ENCODE peak calls at places on chromosomes 16 and 17, in seven cellular contexts. C is lower leg skin, S is AG10803, O is Right ventricle myocardium superior, N is fibroblast of the conjunctiva, L is uterus, Z is ACHN. H is an unnamed sample.

GRCh38 chr17:29616300-29617048 is 6.2 kb downstream of the CORO6 start:
- DNase-seq in C (peak; percentile 86), S (no peak), O (no peak), N (no peak), L (no peak), Z (no peak), H (no peak)

GRCh38 chr17:27950995-27951394 is 57.8 kb upstream of the LYRM9 start:
- DNase-seq in C (no peak), S (no peak), O (no peak), N (no peak), L (no peak), Z (no peak), H (no peak)

GRCh38 chr16:27439273-27440018 is 37.5 kb downstream of the IL21R start:
- DNase-seq in C (peak; percentile 59), S (no peak), O (no peak), N (no peak), L (no peak), Z (no peak), H (no peak)

GRCh38 chr17:9959377-9959981 is 54.4 kb upstream of the RCVRN start:
- DNase-seq in C (no peak), S (peak; percentile 45), O (peak; percentile 62), N (peak; percentile 38), L (peak; percentile 54), Z (peak; percentile 48), H (no peak)

GRCh38 chr17:1939979-1940809 is 84.9 kb downstream of the RTN4RL1 start:
- DNase-seq in C (no peak), S (no peak), O (peak; percentile 47), N (no peak), L (no peak), Z (no peak), H (no peak)

GRCh38 chr17:39872700-39873099 is 4.7 kb downstream of the ZPBP2 start:
- DNase-seq in C (no peak), S (peak; percentile 28), O (no peak), N (peak; percentile 10), L (no peak), Z (peak; percentile 40), H (peak; percentile 1)

GRCh38 chr16:86566966-86567700 is 504 bp downstream of the FOXC2 start:
- DNase-seq in C (no peak), S (peak; percentile 60), O (peak; percentile 57), N (no peak), L (no peak), Z (peak; percentile 60), H (no peak)

GRCh38 chr17:78276499-78276898 is 45.1 kb downstream of the TMEM235 start:
- DNase-seq in C (no peak), S (no peak), O (no peak), N (no peak), L (no peak), Z (no peak), H (no peak)

GRCh38 chr17:34382586-34383224 is 19.7 kb upstream of the CCL1 start:
- DNase-seq in C (peak; percentile 66), S (no peak), O (no peak), N (no peak), L (no peak), Z (no peak), H (no peak)

GRCh38 chr17:31433091-31433790 is 41.8 kb downstream of the RAB11FIP4 start:
- DNase-seq in C (no peak), S (no peak), O (no peak), N (no peak), L (no peak), Z (no peak), H (no peak)

GRCh38 chr16:81319221-81319912 is 4.6 kb downstream of the GAN start:
- DNase-seq in C (no peak), S (peak; percentile 81), O (no peak), N (peak; percentile 32), L (no peak), Z (peak; percentile 92), H (no peak)

GRCh38 chr17:57092171-57092570 is 7.1 kb downstream of the AKAP1 start:
- DNase-seq in C (no peak), S (peak; percentile 33), O (no peak), N (peak; percentile 85), L (peak; percentile 57), Z (no peak), H (no peak)

GRCh38 chr17:80117491-80118401 is 16.4 kb downstream of the GAA start:
- DNase-seq in C (peak; percentile 80), S (no peak), O (peak; percentile 36), N (no peak), L (no peak), Z (no peak), H (no peak)

H was measured in AG09309.